ENCODE peak calls at places on chromosomes 13 and 19, in five cellular contexts. P is epithelial cell of esophagus; E is AG08396; C is hippocampal formation; V is stimulated activated CD4-positive, alpha-beta T cell treated with anti-CD3 and anti-CD28 coated beads, Interleukin-2, amount 100 ng/mL, for 48 hours. U is an unnamed sample.

GRCh38 chr19:55348317-55349034 is 6.0 kb downstream of the COX6B2 start:
- DNase-seq in P (no peak), C (no peak), E (no peak), V (no peak), U (no peak)

GRCh38 chr19:6236310-6237291 is 43.2 kb downstream of the MLLT1 start:
- DNase-seq in V (no peak), E (no peak), P (peak), C (no peak), U (no peak)

GRCh38 chr13:99276706-99277105 is 18.5 kb upstream of the GPR18 start:
- DNase-seq in P (no peak), E (no peak), V (no peak), C (no peak), U (no peak)

GRCh38 chr13:79482271-79482970 is 1.5 kb downstream of the NDFIP2 start:
- DNase-seq in P (no peak), C (no peak), V (no peak), E (no peak), U (no peak)

GRCh38 chr13:111927181-111927540 is 139.8 kb upstream of the SOX1 start:
- DNase-seq in C (no peak), E (no peak), P (no peak), V (no peak), U (no peak)

GRCh38 chr13:113672002-113672651 is 5.1 kb downstream of the GRK1 start:
- DNase-seq in P (no peak), E (no peak), C (no peak), V (no peak), U (no peak)

GRCh38 chr19:5339950-5340636 is 519 bp downstream of the PTPRS start:
- DNase-seq in P (peak), C (no peak), V (no peak), E (peak), U (no peak)

GRCh38 chr19:46216612-46217011 is 12.9 kb upstream of the IGFL1 start:
- DNase-seq in C (no peak), V (no peak), E (no peak), P (no peak), U (no peak)

U was measured in retinal pigment epithelial cell.